ENCODE peak calls at places on chromosome 11, in five cellular contexts. L is neural progenitor cell, D is T-helper 2 cell, R is hippocampal formation, V is uterus. S is an unnamed sample.
A peak's percentile ranks its signal among the peaks of the same experiment; 100 is the strongest.

GRCh38 chr11:68369161-68369560 is 56.8 kb downstream of the LRP5 start:
- DNase-seq in R (no peak), V (no peak), L (no peak), D (no peak), S (no peak)

GRCh38 chr11:84865791-84866535 is 761.2 kb downstream of the DLG2 start:
- DNase-seq in R (no peak), L (no peak), D (no peak), V (no peak), S (no peak)

GRCh38 chr11:125481531-125481930 is 14.5 kb downstream of the FEZ1 start:
- DNase-seq in V (no peak), D (no peak), R (peak; percentile 96), L (peak; percentile 63), S (no peak)

GRCh38 chr11:92070026-92070889 is 154.4 kb upstream of the FAT3 start:
- DNase-seq in D (no peak), R (no peak), L (no peak), V (no peak), S (no peak)

GRCh38 chr11:114163231-114163631 is 103.7 kb downstream of the ZBTB16 start:
- DNase-seq in L (no peak), D (no peak), R (no peak), V (peak; percentile 91), S (no peak)

GRCh38 chr11:57568330-57568766 is 876 bp upstream of the UBE2L6 start:
- DNase-seq in R (peak; percentile 69), L (no peak), V (peak; percentile 85), D (peak; percentile 85), S (peak; percentile 96)

GRCh38 chr11:14148653-14149273 is 186.2 kb downstream of the SPON1 start:
- DNase-seq in D (no peak), V (no peak), L (peak; percentile 30), R (peak; percentile 5), S (no peak)

GRCh38 chr11:132126973-132127900 is 756.8 kb downstream of the NTM start:
- DNase-seq in R (peak; percentile 83), L (peak; percentile 66), D (no peak), V (no peak), S (peak; percentile 49)

GRCh38 chr11:128473631-128474030 is 113.7 kb downstream of the ETS1 start:
- DNase-seq in R (no peak), D (no peak), L (no peak), V (no peak), S (no peak)

GRCh38 chr11:18397921-18398320 is 3.6 kb downstream of the LDHA start:
- DNase-seq in D (no peak), L (no peak), V (no peak), R (no peak), S (no peak)

S was measured in lower leg skin.